ENCODE peak calls at places on chromosomes 11 and 22, in five cellular contexts. One of them, this sample, is unnamed. For H3K4me1 and H3K9me3, the result is how much of the 10 kb centered on the place peaks cover.

GRCh38 chr11:102244681-102245409 is 72.4 kb upstream of the BIRC3 start:
- DNase-seq in hepatocyte: no peak
- DNase-seq in lower lobe of right lung: no peak
- DNase-seq in SJSA1: peak
- DNase-seq in iPS DF 6.9: no peak
- DNase-seq in this sample: no peak

GRCh38 chr22:49693848-49694247 is 133.8 kb downstream of the BRD1 start:
- DNase-seq in hepatocyte: no peak
- DNase-seq in lower lobe of right lung: no peak
- DNase-seq in SJSA1: no peak
- DNase-seq in iPS DF 6.9: no peak
- DNase-seq in this sample: no peak

GRCh38 chr22:42317691-42318547 is 47.5 kb upstream of the TCF20 start:
- DNase-seq in hepatocyte: no peak
- DNase-seq in lower lobe of right lung: peak
- DNase-seq in SJSA1: no peak
- DNase-seq in iPS DF 6.9: no peak
- DNase-seq in this sample: no peak

GRCh38 chr22:31923166-31923565 is 21.2 kb upstream of the YWHAH start:
- DNase-seq in hepatocyte: no peak
- DNase-seq in lower lobe of right lung: no peak
- DNase-seq in SJSA1: no peak
- DNase-seq in iPS DF 6.9: no peak
- DNase-seq in this sample: no peak

GRCh38 chr22:33923033-33923432 is 2.8 kb upstream of the LARGE1 start:
- DNase-seq in hepatocyte: no peak
- DNase-seq in lower lobe of right lung: no peak
- DNase-seq in SJSA1: no peak
- DNase-seq in iPS DF 6.9: no peak
- DNase-seq in this sample: no peak

GRCh38 chr11:68998390-68998911 is 14.6 kb downstream of the MRGPRF start:
- DNase-seq in hepatocyte: peak
- DNase-seq in lower lobe of right lung: peak
- DNase-seq in SJSA1: peak
- DNase-seq in iPS DF 6.9: no peak
- DNase-seq in this sample: peak

GRCh38 chr11:34513674-34513995 is at the start of gene ELF5:
- DNase-seq in hepatocyte: peak
- DNase-seq in lower lobe of right lung: no peak
- DNase-seq in SJSA1: no peak
- DNase-seq in iPS DF 6.9: no peak
- DNase-seq in this sample: no peak

GRCh38 chr11:72234920-72235319 is 9.1 kb downstream of the PHOX2A start:
- DNase-seq in hepatocyte: no peak
- DNase-seq in lower lobe of right lung: no peak
- DNase-seq in SJSA1: no peak
- DNase-seq in iPS DF 6.9: no peak
- DNase-seq in this sample: no peak

GRCh38 chr11:876550-876949 is 33.9 kb downstream of the TSPAN4 start:
- DNase-seq in hepatocyte: no peak
- DNase-seq in lower lobe of right lung: no peak
- DNase-seq in SJSA1: no peak
- DNase-seq in iPS DF 6.9: no peak
- DNase-seq in this sample: no peak

GRCh38 chr11:75352417-75353206 is 1.2 kb upstream of the ARRB1 start:
- DNase-seq in hepatocyte: peak
- DNase-seq in lower lobe of right lung: peak
- DNase-seq in SJSA1: no peak
- DNase-seq in iPS DF 6.9: no peak
- DNase-seq in this sample: peak

GRCh38 chr22:38761202-38762162 is 5.7 kb upstream of the SUN2 start:
- DNase-seq in hepatocyte: no peak
- DNase-seq in lower lobe of right lung: no peak
- DNase-seq in SJSA1: no peak
- DNase-seq in iPS DF 6.9: no peak
- DNase-seq in this sample: no peak

GRCh38 chr11:100830978-100831732 is 144.1 kb downstream of the ARHGAP42 start:
- DNase-seq in hepatocyte: peak
- DNase-seq in lower lobe of right lung: no peak
- DNase-seq in SJSA1: no peak
- DNase-seq in iPS DF 6.9: no peak
- DNase-seq in this sample: no peak

GRCh38 chr22:32562396-32562795 is 87.8 kb downstream of the FBXO7 start:
- DNase-seq in hepatocyte: no peak
- DNase-seq in lower lobe of right lung: no peak
- DNase-seq in SJSA1: no peak
- DNase-seq in iPS DF 6.9: no peak
- DNase-seq in this sample: no peak

GRCh38 chr11:102117472-102118113 is 7.3 kb downstream of the YAP1 start:
- DNase-seq in hepatocyte: no peak
- DNase-seq in lower lobe of right lung: no peak
- DNase-seq in SJSA1: no peak
- DNase-seq in iPS DF 6.9: no peak
- DNase-seq in this sample: no peak

GRCh38 chr11:93525601-93526000 is 17.6 kb downstream of the SMCO4 start:
- DNase-seq in hepatocyte: peak
- DNase-seq in lower lobe of right lung: no peak
- DNase-seq in SJSA1: no peak
- DNase-seq in iPS DF 6.9: no peak
- DNase-seq in this sample: no peak

GRCh38 chr11:128422576-128423370 is 164.6 kb downstream of the ETS1 start:
- DNase-seq in hepatocyte: no peak
- DNase-seq in lower lobe of right lung: peak
- DNase-seq in SJSA1: no peak
- DNase-seq in iPS DF 6.9: no peak
- DNase-seq in this sample: peak

GRCh38 chr22:50507991-50508884 is at the start of gene NCAPH2:
- DNase-seq in hepatocyte: peak
- DNase-seq in lower lobe of right lung: peak
- DNase-seq in SJSA1: peak
- DNase-seq in iPS DF 6.9: peak
- DNase-seq in this sample: peak

GRCh38 chr11:119624102-119624615 is 104.8 kb downstream of the NECTIN1 start:
- DNase-seq in hepatocyte: no peak
- DNase-seq in lower lobe of right lung: no peak
- DNase-seq in SJSA1: no peak
- DNase-seq in iPS DF 6.9: no peak
- DNase-seq in this sample: no peak

GRCh38 chr11:72239296-72239848 is 4.6 kb downstream of the PHOX2A start:
- DNase-seq in hepatocyte: peak
- DNase-seq in lower lobe of right lung: peak
- DNase-seq in SJSA1: peak
- DNase-seq in iPS DF 6.9: no peak
- DNase-seq in this sample: no peak

GRCh38 chr11:71527576-71528210 is 626 bp downstream of the KRTAP5-7 start:
- DNase-seq in hepatocyte: no peak
- DNase-seq in lower lobe of right lung: no peak
- DNase-seq in SJSA1: no peak
- DNase-seq in iPS DF 6.9: no peak
- DNase-seq in this sample: no peak

GRCh38 chr11:56917708-56918450 is 70.8 kb upstream of the OR5AK2 start:
- DNase-seq in hepatocyte: no peak
- DNase-seq in lower lobe of right lung: no peak
- DNase-seq in SJSA1: no peak
- DNase-seq in iPS DF 6.9: no peak
- DNase-seq in this sample: no peak

GRCh38 chr11:126115820-126116319 is 53.2 kb upstream of the CDON start:
- DNase-seq in hepatocyte: peak
- DNase-seq in lower lobe of right lung: peak
- DNase-seq in SJSA1: peak
- DNase-seq in iPS DF 6.9: no peak
- DNase-seq in this sample: peak

GRCh38 chr11:47152953-47153950 is 23.4 kb downstream of the ARFGAP2 start:
- DNase-seq in hepatocyte: peak
- DNase-seq in lower lobe of right lung: peak
- DNase-seq in SJSA1: peak
- DNase-seq in iPS DF 6.9: peak
- DNase-seq in this sample: peak

GRCh38 chr11:37378989-37379388 is 781.0 kb upstream of the RAG2 start:
- DNase-seq in hepatocyte: no peak
- DNase-seq in lower lobe of right lung: no peak
- DNase-seq in SJSA1: no peak
- DNase-seq in iPS DF 6.9: no peak
- DNase-seq in this sample: no peak

GRCh38 chr11:58531865-58532341 is 24.0 kb upstream of the OR5B21 start:
- DNase-seq in hepatocyte: no peak
- DNase-seq in lower lobe of right lung: no peak
- DNase-seq in SJSA1: no peak
- DNase-seq in iPS DF 6.9: no peak
- DNase-seq in this sample: no peak

GRCh38 chr22:46379301-46379930 is 43.9 kb downstream of the TRMU start:
- DNase-seq in hepatocyte: peak
- DNase-seq in lower lobe of right lung: peak
- DNase-seq in SJSA1: no peak
- DNase-seq in iPS DF 6.9: no peak
- DNase-seq in this sample: peak

GRCh38 chr11:15969701-15970329 is 386.5 kb downstream of the SOX6 start:
- DNase-seq in hepatocyte: no peak
- DNase-seq in lower lobe of right lung: no peak
- DNase-seq in SJSA1: no peak
- DNase-seq in iPS DF 6.9: no peak
- DNase-seq in this sample: no peak
- H3K4me1 ChIP-seq in hepatocyte: under half
- H3K4me1 ChIP-seq in lower lobe of right lung: under half
- H3K4me1 ChIP-seq in SJSA1: under half
- H3K4me1 ChIP-seq in iPS DF 6.9: under half
- H3K4me1 ChIP-seq in this sample: under half

GRCh38 chr11:130416537-130416896 is 11.9 kb downstream of the ADAMTS8 start:
- DNase-seq in hepatocyte: no peak
- DNase-seq in lower lobe of right lung: no peak
- DNase-seq in SJSA1: no peak
- DNase-seq in iPS DF 6.9: no peak
- DNase-seq in this sample: no peak

GRCh38 chr11:130415719-130416536 is 12.5 kb downstream of the ADAMTS8 start:
- DNase-seq in hepatocyte: no peak
- DNase-seq in lower lobe of right lung: no peak
- DNase-seq in SJSA1: no peak
- DNase-seq in iPS DF 6.9: no peak
- DNase-seq in this sample: no peak

GRCh38 chr11:130416906-130417305 is 11.5 kb downstream of the ADAMTS8 start:
- DNase-seq in hepatocyte: no peak
- DNase-seq in lower lobe of right lung: no peak
- DNase-seq in SJSA1: no peak
- DNase-seq in iPS DF 6.9: no peak
- DNase-seq in this sample: no peak

GRCh38 chr11:130413383-130414106 is 14.9 kb downstream of the ADAMTS8 start:
- DNase-seq in hepatocyte: no peak
- DNase-seq in lower lobe of right lung: no peak
- DNase-seq in SJSA1: peak
- DNase-seq in iPS DF 6.9: no peak
- DNase-seq in this sample: peak

GRCh38 chr11:130414107-130415088 is 14.0 kb downstream of the ADAMTS8 start:
- DNase-seq in hepatocyte: no peak
- DNase-seq in lower lobe of right lung: no peak
- DNase-seq in SJSA1: no peak
- DNase-seq in iPS DF 6.9: no peak
- DNase-seq in this sample: no peak
- H3K27ac ChIP-seq in hepatocyte: no peak
- H3K27ac ChIP-seq in lower lobe of right lung: no peak
- H3K27ac ChIP-seq in SJSA1: no peak
- H3K27ac ChIP-seq in iPS DF 6.9: no peak
- H3K27ac ChIP-seq in this sample: peak

GRCh38 chr11:134501406-134502152 is 89.5 kb upstream of the B3GAT1 start:
- DNase-seq in hepatocyte: no peak
- DNase-seq in lower lobe of right lung: no peak
- DNase-seq in SJSA1: no peak
- DNase-seq in iPS DF 6.9: no peak
- DNase-seq in this sample: no peak

GRCh38 chr11:134499990-134500389 is 87.9 kb upstream of the B3GAT1 start:
- DNase-seq in hepatocyte: no peak
- DNase-seq in lower lobe of right lung: no peak
- DNase-seq in SJSA1: no peak
- DNase-seq in iPS DF 6.9: no peak
- DNase-seq in this sample: peak

GRCh38 chr11:134497586-134497985 is 85.5 kb upstream of the B3GAT1 start:
- DNase-seq in hepatocyte: no peak
- DNase-seq in lower lobe of right lung: no peak
- DNase-seq in SJSA1: no peak
- DNase-seq in iPS DF 6.9: no peak
- DNase-seq in this sample: no peak

GRCh38 chr11:134500621-134501020 is 88.6 kb upstream of the B3GAT1 start:
- DNase-seq in hepatocyte: no peak
- DNase-seq in lower lobe of right lung: no peak
- DNase-seq in SJSA1: no peak
- DNase-seq in iPS DF 6.9: no peak
- DNase-seq in this sample: no peak

DNA sequence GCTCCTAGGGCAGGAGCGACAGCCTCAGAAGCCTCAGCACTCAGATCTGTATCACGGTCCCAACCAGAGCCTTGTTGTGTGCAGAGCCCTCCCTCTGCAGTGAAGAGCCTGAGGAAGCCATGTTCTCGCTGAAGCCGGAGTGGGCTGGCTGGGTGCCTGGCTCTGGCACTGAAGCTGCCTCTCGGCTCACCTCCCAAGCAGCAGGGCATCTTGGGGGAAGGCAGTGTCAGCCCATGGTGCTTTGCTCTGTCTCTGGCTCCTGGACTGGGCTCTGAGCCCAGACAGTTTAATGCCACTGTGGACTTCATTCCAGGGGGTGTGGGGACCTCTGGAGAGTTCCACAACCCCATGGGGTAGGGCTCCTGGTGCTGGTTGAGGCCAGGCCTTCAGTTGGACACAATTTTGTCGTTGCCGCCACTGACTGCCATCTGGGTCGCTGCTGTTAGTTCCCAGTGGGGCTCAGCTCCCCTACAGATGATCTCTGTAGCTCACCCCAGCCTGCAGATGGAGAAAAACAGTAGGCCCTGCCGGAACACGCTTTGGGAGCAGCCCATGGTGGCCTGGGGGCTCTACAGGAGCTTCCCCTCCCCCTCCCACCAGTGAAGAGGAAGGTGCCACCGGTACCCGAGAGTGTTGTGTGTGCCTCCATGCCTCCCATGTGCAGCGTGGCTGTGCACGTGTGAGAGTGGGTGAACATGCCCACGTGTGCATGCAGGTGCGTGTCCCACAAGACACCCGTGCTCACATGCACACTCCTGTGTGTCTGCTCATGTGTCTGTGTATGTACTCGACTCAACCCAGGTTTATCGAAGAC is 86.5 kb upstream of the B3GAT1 start:
- DNase-seq in hepatocyte: no peak
- DNase-seq in lower lobe of right lung: no peak
- DNase-seq in SJSA1: no peak
- DNase-seq in iPS DF 6.9: no peak
- DNase-seq in this sample: no peak
- H3K9me3 ChIP-seq in hepatocyte: under half
- H3K9me3 ChIP-seq in lower lobe of right lung: under half
- H3K9me3 ChIP-seq in SJSA1: under half
- H3K9me3 ChIP-seq in iPS DF 6.9: under half
- H3K9me3 ChIP-seq in this sample: under half

GRCh38 chr22:24445481-24446290 is 18.3 kb downstream of the ADORA2A start:
- DNase-seq in hepatocyte: no peak
- DNase-seq in lower lobe of right lung: no peak
- DNase-seq in SJSA1: no peak
- DNase-seq in iPS DF 6.9: no peak
- DNase-seq in this sample: no peak
- H3K4me1 ChIP-seq in hepatocyte: under half
- H3K4me1 ChIP-seq in lower lobe of right lung: under half
- H3K4me1 ChIP-seq in SJSA1: under half
- H3K4me1 ChIP-seq in iPS DF 6.9: under half
- H3K4me1 ChIP-seq in this sample: under half

This sample was measured in aorta.